ENCODE peak calls at places on chromosomes 3 and 15, in six cellular contexts. Z is mammary epithelial cell, M is HCT116, P is fibroblast of the aortic adventitia, X is cardiac fibroblast, W is Peyer's patch. D is an unnamed sample.

GRCh38 chr3:46187876-46188275 is 20.2 kb downstream of the CCR1 start:
- DNase-seq in W (no peak), P (peak), Z (peak), M (peak), X (peak), D (peak)

GRCh38 chr3:182768413-182768812 is 24.9 kb upstream of the ATP11B start:
- DNase-seq in M (no peak), W (no peak), Z (no peak), X (no peak), P (no peak), D (no peak)

GRCh38 chr15:29046281-29046810 is 160.6 kb downstream of the APBA2 start:
- DNase-seq in Z (no peak), X (no peak), M (no peak), P (no peak), W (no peak), D (no peak)

GRCh38 chr3:128619146-128619890 is 31.3 kb downstream of the RPN1 start:
- DNase-seq in M (no peak), Z (peak), X (peak), W (no peak), P (peak), D (peak)

GRCh38 chr15:98674336-98674735 is 26.0 kb downstream of the IGF1R start:
- DNase-seq in Z (no peak), X (peak), W (no peak), M (no peak), P (peak), D (peak)

GRCh38 chr3:158539414-158540014 is 31.5 kb upstream of the MLF1 start:
- DNase-seq in X (peak), Z (peak), W (peak), P (peak), M (peak), D (peak)

GRCh38 chr3:56988458-56988857 is 72.0 kb upstream of the SPATA12 start:
- DNase-seq in P (no peak), X (no peak), W (no peak), Z (no peak), M (no peak), D (no peak)

GRCh38 chr3:39657075-39657474 is 152.3 kb upstream of the MYRIP start:
- DNase-seq in W (no peak), P (no peak), X (no peak), M (no peak), Z (no peak), D (no peak)

GRCh38 chr3:109122690-109123089 is 4.8 kb upstream of the MORC1 start:
- DNase-seq in M (no peak), Z (no peak), X (no peak), W (no peak), P (no peak), D (no peak)

GRCh38 chr15:60000113-60000823 is 3.8 kb upstream of the FOXB1 start:
- DNase-seq in X (no peak), Z (no peak), P (no peak), W (no peak), M (no peak), D (no peak)

GRCh38 chr3:133874344-133874743 is 21.3 kb downstream of the RAB6B start:
- DNase-seq in M (no peak), W (no peak), X (peak), Z (no peak), P (no peak), D (no peak)

GRCh38 chr15:34039506-34040123 is 611 bp upstream of the AVEN start:
- DNase-seq in M (no peak), X (peak), P (no peak), W (no peak), Z (peak), D (no peak)

GRCh38 chr3:40079845-40080240 is 229.7 kb upstream of the EIF1B start:
- DNase-seq in X (peak), Z (no peak), P (peak), M (no peak), W (no peak), D (no peak)

GRCh38 chr15:46277994-46278885 is 643.4 kb downstream of the SQOR start:
- DNase-seq in W (no peak), P (no peak), M (no peak), Z (no peak), X (no peak), D (no peak)

GRCh38 chr3:10366681-10367101 is 45.8 kb upstream of the SEC13 start:
- DNase-seq in X (peak), Z (peak), M (peak), P (peak), W (no peak), D (peak)

GRCh38 chr3:52311567-52312119 is 4.5 kb upstream of the DNAH1 start:
- DNase-seq in P (no peak), Z (no peak), W (no peak), X (no peak), M (no peak), D (no peak)

GRCh38 chr15:33242165-33242564 is 47.7 kb upstream of the FMN1 start:
- DNase-seq in W (no peak), Z (peak), X (peak), P (peak), M (no peak), D (no peak)

GRCh38 chr3:116083686-116084085 is 361.6 kb downstream of the LSAMP start:
- DNase-seq in W (no peak), P (no peak), M (no peak), X (peak), Z (peak), D (peak)

GRCh38 chr15:84734794-84735479 is 13.5 kb upstream of the ZNF592 start:
- DNase-seq in X (peak), M (peak), P (no peak), W (peak), Z (peak), D (peak)

GRCh38 chr3:162702768-162703385 is 1206.3 kb downstream of the OTOL1 start:
- DNase-seq in X (no peak), Z (no peak), M (no peak), P (no peak), W (no peak), D (no peak)

GRCh38 chr3:146975476-146975875 is 370.3 kb upstream of the PLSCR5 start:
- DNase-seq in Z (no peak), W (no peak), M (no peak), X (no peak), P (no peak), D (no peak)

GRCh38 chr3:60076307-60076706 is 1026.5 kb upstream of the CFAP20DC start:
- DNase-seq in X (no peak), Z (no peak), W (no peak), P (no peak), M (no peak), D (no peak)

GRCh38 chr15:72271895-72272212 is 500 bp downstream of the PARP6 start:
- DNase-seq in M (no peak), P (peak), W (no peak), Z (peak), X (peak), D (peak)

GRCh38 chr3:186789554-186790260 is 6.3 kb downstream of the EIF4A2 start:
- DNase-seq in X (no peak), W (no peak), Z (no peak), P (peak), M (no peak), D (no peak)

DNA sequence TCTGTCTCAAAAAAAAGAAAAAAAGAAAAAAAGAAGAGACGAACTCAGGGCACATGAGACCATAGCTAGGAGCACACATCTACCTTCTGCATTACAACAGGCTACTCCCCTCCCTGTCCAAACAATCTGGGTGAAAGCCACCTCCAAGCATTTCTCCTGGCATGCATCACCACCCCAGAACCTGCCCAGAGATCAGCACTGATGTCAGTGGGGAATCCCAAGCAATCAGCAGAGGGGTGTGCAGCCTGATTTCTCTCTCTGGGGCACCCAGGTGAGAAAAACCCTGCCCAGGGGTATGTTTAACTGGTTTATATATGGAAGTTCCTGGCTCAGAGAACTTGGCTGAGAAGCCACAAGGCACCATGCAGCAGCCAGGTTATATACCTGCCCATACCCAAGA is 59.4 kb downstream of the CDC25A start:
- DNase-seq in P (no peak), W (no peak), M (no peak), X (no peak), Z (peak), D (no peak)
- H3K4me3 ChIP-seq in P (no peak), W (no peak), M (no peak), X (no peak), Z (no peak), D (no peak)

DNA sequence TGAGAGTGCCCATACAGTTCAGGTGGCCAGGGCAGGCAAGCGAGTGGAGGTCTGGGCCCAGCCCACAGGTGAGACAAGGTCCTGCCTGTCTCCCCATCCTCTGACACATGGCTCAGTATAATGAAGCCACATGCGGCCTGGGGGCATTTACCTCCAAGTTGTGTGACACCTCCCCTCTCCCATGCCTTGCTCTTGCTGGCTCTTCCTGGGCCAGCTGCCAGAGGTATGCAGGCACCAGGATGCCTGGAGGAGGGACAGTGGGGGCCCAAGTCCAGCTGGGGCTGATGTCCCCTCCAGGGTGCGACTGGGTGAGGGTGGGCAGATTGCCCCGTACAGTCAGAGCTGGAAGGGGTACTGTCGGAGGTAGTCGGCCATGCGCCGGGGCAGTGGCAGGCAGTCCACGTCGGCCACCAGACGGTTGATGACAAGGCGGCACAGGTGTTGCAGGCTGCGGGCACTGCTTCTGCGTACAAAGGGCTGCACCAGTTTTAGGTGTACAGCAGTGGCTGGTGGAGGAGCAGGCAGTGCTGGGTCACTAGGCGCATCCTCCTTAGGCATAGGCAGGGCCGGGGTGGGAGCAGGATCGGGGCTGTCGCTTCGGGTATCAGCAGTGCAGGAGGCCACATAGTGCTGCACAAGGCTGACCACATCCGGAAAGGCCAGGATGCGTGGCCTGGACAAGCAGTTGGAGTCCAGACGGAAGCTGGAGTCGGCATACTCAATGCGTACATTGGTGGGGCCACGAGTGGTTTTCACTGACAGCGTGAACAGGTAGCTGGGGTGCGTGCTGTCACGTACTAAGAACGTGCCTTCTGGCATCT is 4.1 kb downstream of the CISH start:
- DNase-seq in Z (no peak), P (no peak), M (no peak), W (no peak), X (no peak), D (no peak)
- H3K4me3 ChIP-seq in Z (no peak), P (no peak), M (no peak), W (peak), X (no peak), D (no peak)

DNA sequence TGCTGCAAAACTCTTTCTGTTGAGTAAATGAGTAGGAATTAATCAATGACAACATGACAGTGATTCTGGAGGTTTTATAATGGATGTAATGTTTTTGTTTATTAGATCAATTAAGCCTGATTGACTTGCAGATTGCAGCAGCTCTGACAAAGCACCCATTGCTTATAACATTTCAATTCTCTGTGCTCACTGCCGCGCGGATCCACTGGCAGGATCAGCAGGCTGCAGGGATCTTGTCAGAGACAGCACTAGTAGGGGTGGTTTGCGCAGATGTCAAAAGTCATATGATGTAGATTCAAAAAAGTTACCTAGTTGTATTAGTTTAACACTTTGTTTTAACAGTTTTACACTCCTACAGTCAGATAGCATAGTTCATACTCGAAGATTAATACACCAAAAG is 93.4 kb downstream of the MBNL1 start:
- DNase-seq in P (no peak), M (no peak), Z (no peak), X (no peak), W (no peak), D (no peak)
- H3K4me3 ChIP-seq in P (no peak), M (no peak), Z (no peak), X (no peak), W (no peak), D (no peak)

DNA sequence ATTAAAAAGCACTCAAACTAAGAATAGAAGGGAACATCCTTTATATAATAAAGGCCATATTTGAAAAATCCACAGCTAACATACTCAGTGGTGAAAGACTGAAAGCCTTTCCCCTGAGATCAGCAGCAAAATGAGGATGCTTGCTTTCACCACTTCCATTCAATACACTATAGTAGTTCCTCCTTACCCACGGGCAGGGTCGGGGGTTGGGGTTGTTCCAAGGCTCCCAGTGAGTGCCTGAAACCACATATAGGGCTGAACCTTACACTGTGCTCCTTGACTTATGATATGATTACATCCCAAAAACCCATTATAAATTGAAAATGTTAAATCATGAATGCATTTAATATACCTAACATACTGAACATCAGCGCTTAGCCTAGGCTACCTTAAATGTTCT is 37.7 kb downstream of the ALDH1L1 start:
- DNase-seq in M (no peak), X (no peak), W (no peak), Z (no peak), P (no peak), D (no peak)
- H3K4me3 ChIP-seq in M (no peak), X (no peak), W (no peak), Z (no peak), P (no peak), D (no peak)

GRCh38 chr15:91050128-91050455 is 27.7 kb upstream of the VPS33B start:
- DNase-seq in P (no peak), Z (no peak), W (no peak), M (no peak), X (no peak), D (no peak)
- H3K4me3 ChIP-seq in P (no peak), Z (no peak), W (no peak), M (no peak), X (no peak), D (no peak)

DNA sequence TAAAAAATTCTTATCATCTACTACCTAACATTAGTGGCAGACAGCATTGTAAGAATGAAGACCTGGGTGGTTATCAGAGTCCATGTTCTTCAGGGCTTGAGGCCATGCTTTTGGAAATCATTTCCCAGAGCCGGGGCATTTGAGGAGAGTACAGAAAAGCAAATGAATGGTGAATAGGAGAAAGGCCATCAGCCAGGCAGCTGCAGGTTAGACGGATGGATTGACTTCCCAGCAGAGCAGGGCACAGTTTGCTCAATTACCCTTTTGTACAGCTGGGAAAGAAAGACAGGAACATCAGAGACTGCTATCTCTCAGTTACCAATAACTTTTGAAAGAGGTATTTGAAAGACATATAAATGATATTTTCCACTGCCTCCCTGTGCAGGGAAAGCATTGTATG is 135.6 kb downstream of the ALCAM start:
- DNase-seq in P (no peak), W (no peak), M (no peak), X (no peak), Z (no peak), D (no peak)
- H3K4me3 ChIP-seq in P (no peak), W (no peak), M (no peak), X (no peak), Z (no peak), D (no peak)

GRCh38 chr3:33786565-33787327 is 11.7 kb upstream of the PDCD6IP start:
- DNase-seq in Z (no peak), M (no peak), P (no peak), X (no peak), W (no peak), D (no peak)
- H3K4me3 ChIP-seq in Z (no peak), M (peak), P (peak), X (peak), W (peak), D (peak)

DNA sequence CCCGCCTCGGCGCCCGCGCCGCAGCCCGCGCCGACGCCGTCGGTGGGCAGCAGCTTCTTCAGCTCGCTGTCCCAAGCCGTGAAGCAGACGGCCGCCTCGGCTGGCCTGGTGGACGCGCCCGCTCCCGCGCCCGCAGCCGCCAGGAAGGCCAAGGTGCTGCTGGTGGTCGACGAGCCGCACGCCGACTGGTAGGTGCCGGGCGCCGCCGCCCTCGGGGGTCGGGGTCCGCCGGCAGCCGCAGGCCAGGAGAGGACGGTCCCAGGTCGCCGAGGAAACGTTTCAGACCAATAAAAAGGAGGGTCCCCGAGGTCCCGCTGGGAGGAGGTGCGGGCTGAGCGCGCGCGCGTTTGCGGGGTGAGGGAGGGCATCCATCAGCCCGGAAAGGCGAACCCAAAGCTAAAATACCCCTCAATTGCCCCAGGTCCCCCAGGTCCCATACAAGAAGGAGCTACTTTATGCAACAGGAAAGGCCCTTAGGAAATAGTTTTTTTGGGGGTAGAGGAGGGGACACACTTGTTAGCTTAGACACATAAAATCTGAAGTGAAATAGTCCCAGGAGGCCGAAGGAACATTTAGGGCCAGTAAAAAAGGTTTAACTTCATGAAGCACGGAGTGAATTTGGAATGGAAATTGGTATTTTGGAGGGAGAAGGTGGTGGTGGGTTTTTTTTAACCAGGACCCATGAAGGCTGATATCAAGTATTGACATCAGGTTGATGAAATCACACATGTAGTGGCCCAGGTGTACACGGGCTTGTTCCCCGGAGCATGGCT is 739 bp downstream of the SYN2 start:
- DNase-seq in Z (no peak), X (no peak), P (no peak), W (no peak), M (no peak), D (no peak)
- H3K4me3 ChIP-seq in Z (no peak), X (no peak), P (no peak), W (peak), M (peak), D (no peak)

D was measured in fibroblast of villous mesenchyme.